ENCODE peak calls at places on chromosome X, in four cellular contexts. One of them, this sample, is unnamed.

GRCh38 chrX:6021316-6022091 is 207.2 kb downstream of the NLGN4X start:
- DNase-seq in tibial nerve: peak; percentile 35
- DNase-seq in A549: no peak
- DNase-seq in K562: no peak
- DNase-seq in this sample: no peak

GRCh38 chrX:2708016-2708415 is 16.9 kb downstream of the CD99 start:
- DNase-seq in K562: no peak
- DNase-seq in A549: no peak
- DNase-seq in tibial nerve: no peak
- DNase-seq in this sample: no peak

GRCh38 chrX:39477438-39478120 is 620.2 kb downstream of the BCOR start:
- DNase-seq in A549: no peak
- DNase-seq in tibial nerve: no peak
- DNase-seq in K562: peak; percentile 33
- DNase-seq in this sample: no peak

GRCh38 chrX:65985922-65986588 is 53.8 kb downstream of the VSIG4 start:
- DNase-seq in A549: peak; percentile 25
- DNase-seq in K562: peak; percentile 70
- DNase-seq in tibial nerve: peak; percentile 17
- DNase-seq in this sample: peak; percentile 32

GRCh38 chrX:48890934-48891401 is 6.6 kb downstream of the TIMM17B start:
- DNase-seq in A549: no peak
- DNase-seq in K562: peak; percentile 32
- DNase-seq in tibial nerve: no peak
- DNase-seq in this sample: peak; percentile 86

GRCh38 chrX:98956014-98956413 is 1454.1 kb downstream of the PCDH19 start:
- DNase-seq in tibial nerve: no peak
- DNase-seq in K562: no peak
- DNase-seq in A549: no peak
- DNase-seq in this sample: no peak

GRCh38 chrX:125765347-125765746 is 400.7 kb downstream of the DCAF12L2 start:
- DNase-seq in A549: no peak
- DNase-seq in tibial nerve: no peak
- DNase-seq in K562: no peak
- DNase-seq in this sample: no peak

GRCh38 chrX:113594504-113594903 is 753.9 kb upstream of the AMOT start:
- DNase-seq in A549: no peak
- DNase-seq in tibial nerve: no peak
- DNase-seq in K562: no peak
- DNase-seq in this sample: no peak

GRCh38 chrX:107629533-107629909 is 1.2 kb downstream of the PRPS1 start:
- DNase-seq in K562: peak; percentile 30
- DNase-seq in tibial nerve: peak; percentile 5
- DNase-seq in A549: peak; percentile 51
- DNase-seq in this sample: no peak

GRCh38 chrX:151694661-151695582 is at the start of gene PRRG3:
- DNase-seq in K562: no peak
- DNase-seq in A549: no peak
- DNase-seq in tibial nerve: no peak
- DNase-seq in this sample: peak; percentile 73

GRCh38 chrX:107823456-107823855 is 2.2 kb upstream of the MID2 start:
- DNase-seq in tibial nerve: no peak
- DNase-seq in A549: no peak
- DNase-seq in K562: no peak
- DNase-seq in this sample: no peak

GRCh38 chrX:68892651-68893050 is 63.8 kb downstream of the EFNB1 start:
- DNase-seq in tibial nerve: no peak
- DNase-seq in A549: no peak
- DNase-seq in K562: no peak
- DNase-seq in this sample: peak; percentile 30

GRCh38 chrX:120125444-120125843 is 9.7 kb upstream of the RHOXF1 start:
- DNase-seq in K562: no peak
- DNase-seq in A549: no peak
- DNase-seq in tibial nerve: no peak
- DNase-seq in this sample: no peak

GRCh38 chrX:3713225-3713936 is at the start of gene PRKX:
- DNase-seq in K562: peak; percentile 85
- DNase-seq in A549: peak; percentile 43
- DNase-seq in tibial nerve: no peak
- DNase-seq in this sample: peak; percentile 93

GRCh38 chrX:150205011-150205410 is 158.1 kb upstream of the MAMLD1 start:
- DNase-seq in K562: peak; percentile 15
- DNase-seq in tibial nerve: peak; percentile 7
- DNase-seq in A549: no peak
- DNase-seq in this sample: no peak

GRCh38 chrX:107102980-107103379 is 15.6 kb downstream of the RBM41 start:
- DNase-seq in A549: no peak
- DNase-seq in K562: no peak
- DNase-seq in tibial nerve: no peak
- DNase-seq in this sample: no peak

GRCh38 chrX:154748712-154749339 is 2.1 kb downstream of the GAB3 start:
- DNase-seq in A549: peak; percentile 56
- DNase-seq in tibial nerve: peak; percentile 69
- DNase-seq in K562: peak; percentile 72
- DNase-seq in this sample: no peak

GRCh38 chrX:7131621-7132020 is 15.9 kb upstream of the STS start:
- DNase-seq in A549: no peak
- DNase-seq in tibial nerve: no peak
- DNase-seq in K562: no peak
- DNase-seq in this sample: no peak

GRCh38 chrX:9492901-9493300 is 28.0 kb downstream of the TBL1X start:
- DNase-seq in tibial nerve: no peak
- DNase-seq in A549: no peak
- DNase-seq in K562: no peak
- DNase-seq in this sample: no peak

GRCh38 chrX:100662791-100663190 is 18.8 kb downstream of the SRPX2 start:
- DNase-seq in K562: no peak
- DNase-seq in tibial nerve: no peak
- DNase-seq in A549: no peak
- DNase-seq in this sample: no peak

GRCh38 chrX:137431693-137432488 is 134.0 kb upstream of the ZIC3 start:
- DNase-seq in tibial nerve: no peak
- DNase-seq in K562: no peak
- DNase-seq in A549: no peak
- DNase-seq in this sample: no peak

GRCh38 chrX:131572372-131573014 is 28.6 kb downstream of the OR13H1 start:
- DNase-seq in A549: no peak
- DNase-seq in K562: no peak
- DNase-seq in tibial nerve: no peak
- DNase-seq in this sample: no peak

GRCh38 chrX:131577433-131577832 is 33.6 kb downstream of the OR13H1 start:
- DNase-seq in A549: no peak
- DNase-seq in K562: no peak
- DNase-seq in tibial nerve: no peak
- DNase-seq in this sample: no peak

GRCh38 chrX:131577999-131578734 is 34.3 kb downstream of the OR13H1 start:
- DNase-seq in K562: no peak
- DNase-seq in tibial nerve: no peak
- DNase-seq in A549: no peak
- DNase-seq in this sample: no peak
- TF ChIP-seq EP300 in K562: no peak
- TF ChIP-seq EP300 in tibial nerve: no peak
- TF ChIP-seq EP300 in A549: no peak
- TF ChIP-seq EP300 in this sample: no peak

DNA sequence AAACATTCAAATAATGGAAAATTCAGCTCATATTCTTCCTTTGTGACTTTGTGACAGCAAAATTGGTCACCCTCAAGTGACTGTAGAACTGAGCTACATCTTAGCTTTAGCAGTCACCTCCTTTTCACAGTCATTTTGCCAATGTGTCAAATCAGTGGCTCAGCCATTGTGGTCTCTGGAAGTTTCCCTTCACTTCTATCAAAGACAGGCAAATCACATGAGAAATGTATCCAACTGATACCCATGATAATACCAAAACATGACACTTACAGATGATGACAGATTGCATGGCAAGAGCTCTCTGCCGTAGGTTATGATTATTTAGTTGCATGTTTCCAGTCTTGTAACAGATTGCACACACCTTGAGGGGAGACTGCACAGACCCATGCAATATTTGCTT is 549.8 kb upstream of the MAGEB2 start:
- DNase-seq in K562: no peak
- DNase-seq in A549: no peak
- DNase-seq in tibial nerve: no peak
- DNase-seq in this sample: no peak
- TF ChIP-seq EP300 in K562: no peak
- TF ChIP-seq EP300 in A549: no peak
- TF ChIP-seq EP300 in tibial nerve: no peak
- TF ChIP-seq EP300 in this sample: no peak

GRCh38 chrX:1452497-1453389 is at the start of gene ASMTL:
- DNase-seq in K562: peak; percentile 96
- DNase-seq in tibial nerve: peak; percentile 100
- DNase-seq in A549: peak; percentile 78
- DNase-seq in this sample: peak; percentile 100
- TF ChIP-seq EP300 in K562: no peak
- TF ChIP-seq EP300 in tibial nerve: peak; percentile 84
- TF ChIP-seq EP300 in A549: no peak
- TF ChIP-seq EP300 in this sample: no peak

GRCh38 chrX:11064851-11065600 is 46.1 kb upstream of the HCCS start:
- DNase-seq in A549: no peak
- DNase-seq in tibial nerve: no peak
- DNase-seq in K562: no peak
- DNase-seq in this sample: no peak
- TF ChIP-seq EP300 in A549: no peak
- TF ChIP-seq EP300 in tibial nerve: no peak
- TF ChIP-seq EP300 in K562: no peak
- TF ChIP-seq EP300 in this sample: no peak

DNA sequence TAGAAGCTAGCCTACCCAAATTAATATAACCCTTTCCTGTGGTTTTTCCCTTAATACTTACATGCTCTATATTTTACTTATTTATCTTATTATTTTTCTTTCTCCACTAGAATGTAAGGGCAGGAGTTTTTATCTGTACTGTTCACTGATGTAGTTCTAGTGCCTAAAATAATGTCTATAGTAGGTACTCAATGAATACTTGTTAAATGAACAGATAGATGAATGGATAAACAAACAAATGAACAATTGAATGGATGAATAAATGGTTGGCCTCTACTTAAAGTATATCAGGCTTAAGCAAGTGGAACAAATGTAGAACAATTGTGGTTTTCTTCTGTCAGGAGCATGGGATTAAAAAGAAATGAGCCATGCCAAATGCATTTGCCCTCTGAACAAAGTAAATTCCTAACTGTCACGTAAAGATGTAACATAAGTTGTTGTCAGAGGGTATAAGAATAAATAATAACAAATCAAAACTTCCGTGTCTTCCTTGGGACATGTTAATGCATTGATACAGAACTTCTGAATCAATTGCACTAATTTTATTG is 54.1 kb downstream of the SYTL5 start:
- DNase-seq in K562: no peak
- DNase-seq in A549: no peak
- DNase-seq in tibial nerve: no peak
- DNase-seq in this sample: no peak
- TF ChIP-seq EP300 in K562: no peak
- TF ChIP-seq EP300 in A549: no peak
- TF ChIP-seq EP300 in tibial nerve: no peak
- TF ChIP-seq EP300 in this sample: no peak

DNA sequence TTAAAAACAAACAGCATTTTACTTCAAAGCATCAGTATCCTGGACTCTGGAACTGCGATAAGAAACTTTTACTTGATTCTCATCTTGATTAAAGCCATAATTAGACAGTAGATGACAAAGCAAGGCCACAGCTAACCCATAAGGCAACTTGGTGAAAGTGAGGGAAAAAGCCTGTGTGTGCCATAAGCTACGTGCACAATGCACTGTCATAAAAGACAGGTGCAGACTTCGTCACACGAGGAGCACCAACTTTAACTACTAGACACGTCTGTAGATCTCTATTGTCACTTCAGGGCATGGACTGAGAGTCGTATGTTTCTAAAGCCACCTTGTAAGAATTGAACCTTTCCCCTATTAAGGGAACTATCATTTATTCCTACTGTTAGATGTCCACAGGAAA is 13.1 kb downstream of the CTPS2 start:
- DNase-seq in tibial nerve: no peak
- DNase-seq in K562: no peak
- DNase-seq in A549: no peak
- DNase-seq in this sample: no peak
- TF ChIP-seq EP300 in tibial nerve: no peak
- TF ChIP-seq EP300 in K562: no peak
- TF ChIP-seq EP300 in A549: no peak
- TF ChIP-seq EP300 in this sample: no peak

GRCh38 chrX:42952621-42953020 is 174.7 kb upstream of the PPP1R2C start:
- DNase-seq in K562: no peak
- DNase-seq in A549: no peak
- DNase-seq in tibial nerve: no peak
- DNase-seq in this sample: no peak

GRCh38 chrX:42951747-42952146 is 173.8 kb upstream of the PPP1R2C start:
- DNase-seq in K562: no peak
- DNase-seq in tibial nerve: no peak
- DNase-seq in A549: no peak
- DNase-seq in this sample: no peak

GRCh38 chrX:42954880-42955279 is 176.9 kb upstream of the PPP1R2C start:
- DNase-seq in A549: no peak
- DNase-seq in K562: no peak
- DNase-seq in tibial nerve: no peak
- DNase-seq in this sample: no peak

DNA sequence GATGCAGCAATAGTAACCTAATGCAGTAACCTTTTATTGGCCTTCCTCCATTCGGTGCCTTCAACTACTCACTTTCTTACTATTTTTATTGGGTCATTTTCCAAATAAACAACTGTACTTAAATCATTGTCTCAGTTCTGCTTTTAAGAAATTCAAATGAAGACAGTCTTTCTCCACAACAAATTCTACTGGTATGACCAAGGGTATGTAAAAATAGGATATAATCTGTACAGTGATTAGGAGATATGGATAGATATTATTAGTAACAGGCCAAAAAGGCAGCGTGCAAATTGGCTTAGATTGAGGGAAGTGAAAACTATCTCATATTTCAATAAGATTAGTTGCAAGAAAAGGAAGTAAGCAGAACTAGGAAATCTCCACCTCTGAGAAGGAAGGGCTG is 177.4 kb upstream of the PPP1R2C start:
- DNase-seq in K562: no peak
- DNase-seq in A549: no peak
- DNase-seq in tibial nerve: no peak
- DNase-seq in this sample: no peak
- TF ChIP-seq EP300 in K562: no peak
- TF ChIP-seq EP300 in A549: no peak
- TF ChIP-seq EP300 in tibial nerve: no peak
- TF ChIP-seq EP300 in this sample: no peak

GRCh38 chrX:54550821-54551220 is 20.8 kb downstream of the GNL3L start:
- DNase-seq in tibial nerve: no peak
- DNase-seq in K562: no peak
- DNase-seq in A549: no peak
- DNase-seq in this sample: no peak
- TF ChIP-seq EP300 in tibial nerve: no peak
- TF ChIP-seq EP300 in K562: no peak
- TF ChIP-seq EP300 in A549: no peak
- TF ChIP-seq EP300 in this sample: no peak

This sample was measured in upper lobe of left lung.